ENCODE peak calls at places on chromosomes 7 and 10, in four cellular contexts. N is GM23248, Z is PC-3, J is GM23338. B is an unnamed sample. For H4K20me1 and H3F3A, the result is how much of the 10 kb centered on the place peaks cover.

GRCh38 chr10:46541017-46541661 is 15.3 kb downstream of the GPRIN2 start:
- DNase-seq in N (peak), Z (no peak), J (peak), B (peak)

GRCh38 chr10:44935201-44935960 is 24.2 kb upstream of the RASSF4 start:
- DNase-seq in N (peak), Z (no peak), J (no peak), B (no peak)

GRCh38 chr10:130575756-130576285 is 439.6 kb downstream of the GLRX3 start:
- DNase-seq in N (no peak), Z (no peak), J (no peak), B (no peak)

GRCh38 chr10:17386021-17386420 is 68.4 kb downstream of the ST8SIA6 start:
- DNase-seq in N (no peak), Z (no peak), J (no peak), B (no peak)

GRCh38 chr10:124020871-124021823 is 72.3 kb downstream of the CHST15 start:
- DNase-seq in N (no peak), Z (no peak), J (peak), B (no peak)

GRCh38 chr10:29692121-29692539 is 57.4 kb upstream of the SVIL start:
- DNase-seq in N (peak), Z (no peak), J (peak), B (no peak)

GRCh38 chr7:134513169-134513752 is 14.1 kb upstream of the AKR1B10 start:
- DNase-seq in N (peak), Z (peak), J (peak), B (peak)

GRCh38 chr10:52308251-52309031 is 5.6 kb upstream of the DKK1 start:
- DNase-seq in N (peak), Z (peak), J (peak), B (peak)

GRCh38 chr7:90952649-90952991 is 311.6 kb upstream of the FZD1 start:
- DNase-seq in N (no peak), Z (no peak), J (peak), B (peak)

GRCh38 chr10:121593267-121593666 is 5.0 kb downstream of the FGFR2 start:
- DNase-seq in N (no peak), Z (no peak), J (no peak), B (no peak)

GRCh38 chr10:49600781-49601400 is 9.2 kb upstream of the SLC18A3 start:
- DNase-seq in N (peak), Z (no peak), J (no peak), B (no peak)

DNA sequence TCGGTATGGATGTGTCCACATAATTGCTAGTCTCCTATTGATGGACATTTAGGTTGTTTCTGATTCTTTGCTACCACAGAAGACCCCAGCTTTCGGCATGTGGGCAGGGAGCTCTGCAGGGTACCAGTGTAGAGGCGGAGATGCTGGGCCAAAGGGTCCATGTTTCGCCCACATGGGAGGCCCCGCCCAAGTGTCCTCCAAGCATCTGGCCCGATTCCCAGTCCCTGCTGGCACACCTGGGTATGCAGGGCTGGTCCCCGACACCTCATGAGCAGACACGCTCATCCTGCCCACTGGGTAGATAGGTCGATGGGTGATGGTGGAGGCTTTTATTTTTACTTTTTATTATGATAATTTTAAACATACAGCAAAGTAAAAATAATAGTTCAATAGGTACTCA is 19.4 kb upstream of the TBRG4 start:
- DNase-seq in N (no peak), Z (no peak), J (no peak), B (no peak)
- TF ChIP-seq EZH2phosphoT487 in N (no peak), Z (no peak), J (no peak), B (no peak)

DNA sequence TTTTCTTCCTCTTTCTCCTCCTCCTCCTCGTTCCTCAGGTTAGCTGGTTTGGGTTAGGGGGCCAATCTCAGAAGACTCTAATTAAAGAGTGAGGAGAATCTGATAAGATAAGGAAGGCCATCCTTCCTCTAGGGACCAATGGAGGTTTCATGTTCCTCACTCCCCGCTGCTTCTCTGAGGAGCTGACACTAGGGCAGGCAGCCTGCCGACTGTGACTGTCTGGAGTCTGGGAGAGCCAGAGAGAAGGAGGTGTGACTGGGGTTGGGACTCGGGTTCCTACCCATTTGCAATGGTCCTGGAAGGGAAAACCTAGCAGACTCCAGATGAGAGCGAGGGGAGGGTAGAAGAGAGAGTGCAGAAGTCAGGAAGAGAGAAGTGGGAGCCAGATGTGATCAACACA is 15.3 kb downstream of the PAX2 start:
- DNase-seq in N (no peak), Z (no peak), J (no peak), B (no peak)
- H4K20me1 ChIP-seq in N (under half), Z (under half), J (under half), B (under half)

GRCh38 chr7:102295346-102296178 is 8.9 kb downstream of the SH2B2 start:
- DNase-seq in N (no peak), Z (no peak), J (no peak), B (no peak)

GRCh38 chr7:102297487-102298218 is 11.0 kb downstream of the SH2B2 start:
- DNase-seq in N (no peak), Z (no peak), J (no peak), B (no peak)

GRCh38 chr7:102296179-102296438 is 9.4 kb downstream of the SH2B2 start:
- DNase-seq in N (no peak), Z (no peak), J (no peak), B (no peak)

GRCh38 chr7:102294589-102294988 is 7.9 kb downstream of the SH2B2 start:
- DNase-seq in N (no peak), Z (no peak), J (no peak), B (no peak)

DNA sequence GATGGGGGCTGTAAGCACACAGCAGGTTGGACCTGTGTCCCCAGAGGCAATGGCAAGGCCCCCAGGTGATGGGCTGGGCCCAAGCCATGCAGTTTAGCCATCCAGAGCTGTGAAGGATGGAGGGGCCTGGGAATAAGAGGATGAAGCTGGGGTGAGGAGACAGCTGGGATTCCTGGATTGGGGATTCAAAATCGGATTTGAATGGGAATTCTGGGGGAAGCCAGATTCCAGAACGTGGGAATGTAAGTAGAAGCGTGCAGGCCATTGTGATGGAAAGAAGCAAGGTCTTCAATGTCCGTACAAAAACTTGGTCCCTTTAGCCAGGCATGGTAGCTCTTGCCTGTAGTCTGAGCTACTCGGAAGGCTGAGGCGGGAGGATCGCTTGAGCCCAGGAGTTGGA is 9.8 kb downstream of the SH2B2 start:
- DNase-seq in N (no peak), Z (no peak), J (no peak), B (no peak)
- H3F3A ChIP-seq in N (under half), Z (under half), J (under half), B (under half)

GRCh38 chr10:80448204-80448603 is 5.9 kb upstream of the TSPAN14 start:
- DNase-seq in N (no peak), Z (no peak), J (no peak), B (no peak)
- TF ChIP-seq EZH2phosphoT487 in N (no peak), Z (no peak), J (no peak), B (no peak)

GRCh38 chr7:98881561-98882315 is 3.4 kb downstream of the TRRAP start:
- DNase-seq in N (no peak), Z (no peak), J (no peak), B (no peak)
- H4K20me1 ChIP-seq in N (under half), Z (under half), J (under half), B (under half)